ENCODE peak calls at places on chromosomes 6 and 20, in seven cellular contexts. One of them, this sample, is unnamed.
A peak's percentile ranks its signal among the peaks of the same experiment; 100 is the strongest.

GRCh38 chr20:30506100-30506499 is 751.4 kb upstream of the DEFB115 start:
- DNase-seq in right lobe of liver: no peak
- DNase-seq in sigmoid colon: no peak
- DNase-seq in WERI-Rb-1: no peak
- DNase-seq in A549: no peak
- DNase-seq in cardiac muscle cell: no peak
- DNase-seq in endothelial cell of umbilical vein: no peak
- DNase-seq in this sample: no peak

GRCh38 chr6:133945158-133945557 is 7.9 kb upstream of the TBPL1 start:
- DNase-seq in right lobe of liver: no peak
- DNase-seq in sigmoid colon: no peak
- DNase-seq in WERI-Rb-1: no peak
- DNase-seq in A549: peak; percentile 3
- DNase-seq in cardiac muscle cell: no peak
- DNase-seq in endothelial cell of umbilical vein: no peak
- DNase-seq in this sample: no peak

GRCh38 chr20:62136283-62137091 is 6.7 kb downstream of the PSMA7 start:
- DNase-seq in right lobe of liver: no peak
- DNase-seq in sigmoid colon: no peak
- DNase-seq in WERI-Rb-1: peak; percentile 69
- DNase-seq in A549: peak; percentile 78
- DNase-seq in cardiac muscle cell: peak; percentile 80
- DNase-seq in endothelial cell of umbilical vein: peak; percentile 84
- DNase-seq in this sample: no peak

GRCh38 chr6:41896280-41896679 is 1.1 kb upstream of the USP49 start:
- DNase-seq in right lobe of liver: no peak
- DNase-seq in sigmoid colon: no peak
- DNase-seq in WERI-Rb-1: no peak
- DNase-seq in A549: no peak
- DNase-seq in cardiac muscle cell: no peak
- DNase-seq in endothelial cell of umbilical vein: no peak
- DNase-seq in this sample: no peak

GRCh38 chr20:58876437-58876836 is 23.9 kb downstream of the GNAS start:
- DNase-seq in right lobe of liver: no peak
- DNase-seq in sigmoid colon: no peak
- DNase-seq in WERI-Rb-1: no peak
- DNase-seq in A549: no peak
- DNase-seq in cardiac muscle cell: no peak
- DNase-seq in endothelial cell of umbilical vein: no peak
- DNase-seq in this sample: no peak

GRCh38 chr20:973785-974194 is 28.3 kb downstream of the RSPO4 start:
- DNase-seq in right lobe of liver: no peak
- DNase-seq in sigmoid colon: no peak
- DNase-seq in WERI-Rb-1: peak; percentile 37
- DNase-seq in A549: peak; percentile 60
- DNase-seq in cardiac muscle cell: peak; percentile 61
- DNase-seq in endothelial cell of umbilical vein: no peak
- DNase-seq in this sample: no peak

GRCh38 chr6:142966294-142966693 is 21.3 kb upstream of the HIVEP2 start:
- DNase-seq in right lobe of liver: no peak
- DNase-seq in sigmoid colon: no peak
- DNase-seq in WERI-Rb-1: no peak
- DNase-seq in A549: no peak
- DNase-seq in cardiac muscle cell: no peak
- DNase-seq in endothelial cell of umbilical vein: no peak
- DNase-seq in this sample: no peak

GRCh38 chr20:15818651-15819071 is 754.6 kb downstream of the KIF16B start:
- DNase-seq in right lobe of liver: no peak
- DNase-seq in sigmoid colon: no peak
- DNase-seq in WERI-Rb-1: no peak
- DNase-seq in A549: no peak
- DNase-seq in cardiac muscle cell: no peak
- DNase-seq in endothelial cell of umbilical vein: no peak
- DNase-seq in this sample: no peak

GRCh38 chr6:162856885-162857284 is 129.1 kb downstream of the PACRG start:
- DNase-seq in right lobe of liver: no peak
- DNase-seq in sigmoid colon: peak; percentile 62
- DNase-seq in WERI-Rb-1: peak; percentile 77
- DNase-seq in A549: peak; percentile 43
- DNase-seq in cardiac muscle cell: peak; percentile 84
- DNase-seq in endothelial cell of umbilical vein: peak; percentile 69
- DNase-seq in this sample: no peak

GRCh38 chr6:151052021-151052646 is 186.6 kb downstream of the MTHFD1L start:
- DNase-seq in right lobe of liver: no peak
- DNase-seq in sigmoid colon: no peak
- DNase-seq in WERI-Rb-1: no peak
- DNase-seq in A549: no peak
- DNase-seq in cardiac muscle cell: no peak
- DNase-seq in endothelial cell of umbilical vein: no peak
- DNase-seq in this sample: no peak

GRCh38 chr20:62675156-62675871 is 33.0 kb downstream of the SLCO4A1 start:
- DNase-seq in right lobe of liver: no peak
- DNase-seq in sigmoid colon: no peak
- DNase-seq in WERI-Rb-1: peak; percentile 91
- DNase-seq in A549: no peak
- DNase-seq in cardiac muscle cell: no peak
- DNase-seq in endothelial cell of umbilical vein: no peak
- DNase-seq in this sample: no peak

GRCh38 chr20:2694519-2694918 is 1.9 kb downstream of the EBF4 start:
- DNase-seq in right lobe of liver: no peak
- DNase-seq in sigmoid colon: peak; percentile 56
- DNase-seq in WERI-Rb-1: no peak
- DNase-seq in A549: no peak
- DNase-seq in cardiac muscle cell: no peak
- DNase-seq in endothelial cell of umbilical vein: no peak
- DNase-seq in this sample: no peak

GRCh38 chr20:62259294-62259565 is 20.9 kb downstream of the OSBPL2 start:
- DNase-seq in right lobe of liver: no peak
- DNase-seq in sigmoid colon: no peak
- DNase-seq in WERI-Rb-1: no peak
- DNase-seq in A549: no peak
- DNase-seq in cardiac muscle cell: no peak
- DNase-seq in endothelial cell of umbilical vein: no peak
- DNase-seq in this sample: no peak

GRCh38 chr6:131643262-131643631 is 6.1 kb downstream of the ENPP3 start:
- DNase-seq in right lobe of liver: no peak
- DNase-seq in sigmoid colon: no peak
- DNase-seq in WERI-Rb-1: no peak
- DNase-seq in A549: no peak
- DNase-seq in cardiac muscle cell: no peak
- DNase-seq in endothelial cell of umbilical vein: no peak
- DNase-seq in this sample: no peak

GRCh38 chr6:62367601-62368000 is 81.6 kb upstream of the KHDRBS2 start:
- DNase-seq in right lobe of liver: no peak
- DNase-seq in sigmoid colon: no peak
- DNase-seq in WERI-Rb-1: no peak
- DNase-seq in A549: no peak
- DNase-seq in cardiac muscle cell: peak; percentile 5
- DNase-seq in endothelial cell of umbilical vein: no peak
- DNase-seq in this sample: no peak

GRCh38 chr6:130681028-130681427 is 146.2 kb upstream of the SMLR1 start:
- DNase-seq in right lobe of liver: no peak
- DNase-seq in sigmoid colon: no peak
- DNase-seq in WERI-Rb-1: no peak
- DNase-seq in A549: no peak
- DNase-seq in cardiac muscle cell: no peak
- DNase-seq in endothelial cell of umbilical vein: peak; percentile 83
- DNase-seq in this sample: no peak

GRCh38 chr6:132733814-132734213 is 20.0 kb upstream of the VNN1 start:
- DNase-seq in right lobe of liver: no peak
- DNase-seq in sigmoid colon: no peak
- DNase-seq in WERI-Rb-1: no peak
- DNase-seq in A549: no peak
- DNase-seq in cardiac muscle cell: no peak
- DNase-seq in endothelial cell of umbilical vein: no peak
- DNase-seq in this sample: no peak

GRCh38 chr6:132731086-132731485 is 17.2 kb upstream of the VNN1 start:
- DNase-seq in right lobe of liver: no peak
- DNase-seq in sigmoid colon: no peak
- DNase-seq in WERI-Rb-1: no peak
- DNase-seq in A549: no peak
- DNase-seq in cardiac muscle cell: no peak
- DNase-seq in endothelial cell of umbilical vein: no peak
- DNase-seq in this sample: no peak

GRCh38 chr6:132733288-132733687 is 19.4 kb upstream of the VNN1 start:
- DNase-seq in right lobe of liver: no peak
- DNase-seq in sigmoid colon: no peak
- DNase-seq in WERI-Rb-1: no peak
- DNase-seq in A549: no peak
- DNase-seq in cardiac muscle cell: no peak
- DNase-seq in endothelial cell of umbilical vein: no peak
- DNase-seq in this sample: no peak

GRCh38 chr6:132736239-132736638 is 21.5 kb downstream of the VNN2 start:
- DNase-seq in right lobe of liver: no peak
- DNase-seq in sigmoid colon: no peak
- DNase-seq in WERI-Rb-1: no peak
- DNase-seq in A549: no peak
- DNase-seq in cardiac muscle cell: no peak
- DNase-seq in endothelial cell of umbilical vein: no peak
- DNase-seq in this sample: no peak

GRCh38 chr6:132734694-132735236 is 20.9 kb upstream of the VNN1 start:
- DNase-seq in right lobe of liver: no peak
- DNase-seq in sigmoid colon: no peak
- DNase-seq in WERI-Rb-1: no peak
- DNase-seq in A549: peak; percentile 57
- DNase-seq in cardiac muscle cell: peak; percentile 9
- DNase-seq in endothelial cell of umbilical vein: no peak
- DNase-seq in this sample: no peak
- TF ChIP-seq CTCF in right lobe of liver: peak; percentile 34
- TF ChIP-seq CTCF in sigmoid colon: no peak
- TF ChIP-seq CTCF in WERI-Rb-1: no peak
- TF ChIP-seq CTCF in A549: peak; percentile 30
- TF ChIP-seq CTCF in cardiac muscle cell: peak; percentile 46
- TF ChIP-seq CTCF in endothelial cell of umbilical vein: peak; percentile 8
- TF ChIP-seq CTCF in this sample: no peak

GRCh38 chr6:161215876-161216615 is 57.8 kb downstream of the AGPAT4 start:
- DNase-seq in right lobe of liver: no peak
- DNase-seq in sigmoid colon: no peak
- DNase-seq in WERI-Rb-1: no peak
- DNase-seq in A549: no peak
- DNase-seq in cardiac muscle cell: no peak
- DNase-seq in endothelial cell of umbilical vein: no peak
- DNase-seq in this sample: no peak
- H3K9me3 ChIP-seq in right lobe of liver: no peaks in the 10 kb centered on the region
- H3K9me3 ChIP-seq in sigmoid colon: no peaks in the 10 kb centered on the region
- H3K9me3 ChIP-seq in WERI-Rb-1: no peaks in the 10 kb centered on the region
- H3K9me3 ChIP-seq in A549: peaks cover 7% of the 10 kb centered on the region
- H3K9me3 ChIP-seq in cardiac muscle cell: peaks cover 3% of the 10 kb centered on the region
- H3K9me3 ChIP-seq in endothelial cell of umbilical vein: peaks cover 2% of the 10 kb centered on the region
- H3K9me3 ChIP-seq in this sample: peaks cover 7% of the 10 kb centered on the region

DNA sequence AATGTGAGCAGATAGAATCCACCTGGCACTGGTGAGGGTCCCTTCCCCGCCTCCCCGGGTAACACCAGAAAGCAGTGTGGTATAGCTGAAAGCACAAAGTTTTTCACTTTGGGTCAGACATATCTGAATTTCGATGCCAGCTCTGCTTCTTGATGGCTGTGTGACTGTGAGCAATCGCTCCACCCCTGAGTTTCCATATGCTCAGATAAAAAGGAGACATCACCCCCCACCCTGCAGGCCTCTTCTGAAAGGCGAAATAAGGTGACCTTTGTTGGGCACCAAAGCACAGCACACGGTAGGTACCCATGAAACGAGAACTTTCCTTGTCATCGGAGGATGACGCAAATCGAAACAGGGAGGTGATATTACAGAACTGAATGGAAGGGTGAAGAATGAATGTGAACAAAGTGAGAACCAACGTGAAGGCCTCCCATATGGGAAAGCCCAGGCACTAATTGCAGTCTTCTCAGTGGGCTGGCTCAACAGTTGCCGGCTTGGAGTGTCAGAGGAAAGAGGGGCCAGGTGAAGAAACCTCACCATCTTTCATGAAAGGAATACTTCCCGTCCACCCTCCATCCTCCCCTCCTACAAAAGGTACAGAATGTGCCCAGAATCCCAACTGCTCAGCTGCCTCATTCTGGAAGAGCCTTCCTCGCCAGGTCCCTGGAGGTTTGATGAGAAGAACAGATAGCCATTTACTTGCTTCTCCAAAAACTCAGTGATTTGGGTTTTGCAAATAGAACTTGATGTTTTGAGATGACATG is 61.8 kb downstream of the NFATC2 start:
- DNase-seq in right lobe of liver: no peak
- DNase-seq in sigmoid colon: no peak
- DNase-seq in WERI-Rb-1: no peak
- DNase-seq in A549: no peak
- DNase-seq in cardiac muscle cell: no peak
- DNase-seq in endothelial cell of umbilical vein: no peak
- DNase-seq in this sample: no peak
- H3K4me3 ChIP-seq in right lobe of liver: no peak overlapping the region
- H3K4me3 ChIP-seq in sigmoid colon: no peak overlapping the region
- H3K4me3 ChIP-seq in WERI-Rb-1: no peak overlapping the region
- H3K4me3 ChIP-seq in A549: no peak overlapping the region
- H3K4me3 ChIP-seq in cardiac muscle cell: no peak overlapping the region
- H3K4me3 ChIP-seq in endothelial cell of umbilical vein: no peak overlapping the region
- H3K4me3 ChIP-seq in this sample: no peak overlapping the region

GRCh38 chr20:38645980-38646858 is 44.6 kb downstream of the ARHGAP40 start:
- DNase-seq in right lobe of liver: peak; percentile 78
- DNase-seq in sigmoid colon: peak; percentile 74
- DNase-seq in WERI-Rb-1: peak; percentile 78
- DNase-seq in A549: peak; percentile 71
- DNase-seq in cardiac muscle cell: peak; percentile 81
- DNase-seq in endothelial cell of umbilical vein: peak; percentile 64
- DNase-seq in this sample: peak; percentile 95

GRCh38 chr20:38651562-38651961 is 50.0 kb downstream of the ARHGAP40 start:
- DNase-seq in right lobe of liver: no peak
- DNase-seq in sigmoid colon: no peak
- DNase-seq in WERI-Rb-1: no peak
- DNase-seq in A549: no peak
- DNase-seq in cardiac muscle cell: no peak
- DNase-seq in endothelial cell of umbilical vein: no peak
- DNase-seq in this sample: no peak

GRCh38 chr20:38651154-38651553 is 49.5 kb downstream of the ARHGAP40 start:
- DNase-seq in right lobe of liver: no peak
- DNase-seq in sigmoid colon: no peak
- DNase-seq in WERI-Rb-1: no peak
- DNase-seq in A549: peak; percentile 28
- DNase-seq in cardiac muscle cell: no peak
- DNase-seq in endothelial cell of umbilical vein: no peak
- DNase-seq in this sample: no peak

GRCh38 chr20:38650010-38650409 is 48.4 kb downstream of the ARHGAP40 start:
- DNase-seq in right lobe of liver: no peak
- DNase-seq in sigmoid colon: no peak
- DNase-seq in WERI-Rb-1: no peak
- DNase-seq in A549: no peak
- DNase-seq in cardiac muscle cell: no peak
- DNase-seq in endothelial cell of umbilical vein: no peak
- DNase-seq in this sample: no peak

DNA sequence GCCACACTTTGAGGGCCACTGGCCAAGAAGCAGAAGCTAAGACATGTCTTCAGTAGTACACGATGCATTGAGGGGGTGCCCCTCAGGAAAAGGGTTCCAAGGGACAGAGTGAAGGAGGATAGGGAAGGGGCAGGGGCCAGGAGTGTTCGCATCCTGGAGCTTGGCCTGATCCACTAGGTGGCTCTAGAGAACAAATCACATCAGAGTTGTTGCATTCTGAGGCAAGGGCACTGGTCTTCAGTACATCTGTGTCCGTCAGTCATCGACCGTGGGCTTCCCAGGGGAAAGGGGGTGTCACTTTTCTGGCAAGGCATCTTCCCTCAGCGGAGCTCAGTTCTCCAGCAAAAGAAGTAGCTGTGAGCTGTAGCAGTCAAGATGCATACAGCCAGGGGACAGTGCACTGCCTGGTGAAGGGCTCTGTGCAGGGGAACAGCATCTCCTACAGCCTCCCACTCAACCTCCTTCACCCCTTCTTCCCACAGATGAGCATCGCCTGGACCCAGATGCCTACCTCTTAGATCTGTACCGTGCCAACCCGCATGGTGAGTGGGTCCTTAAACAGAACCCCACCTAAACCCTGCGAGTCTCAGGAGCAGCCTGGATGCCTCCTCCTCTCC is 47.8 kb downstream of the ARHGAP40 start:
- DNase-seq in right lobe of liver: no peak
- DNase-seq in sigmoid colon: no peak
- DNase-seq in WERI-Rb-1: peak; percentile 49
- DNase-seq in A549: peak; percentile 46
- DNase-seq in cardiac muscle cell: peak; percentile 65
- DNase-seq in endothelial cell of umbilical vein: peak; percentile 39
- DNase-seq in this sample: no peak
- TF ChIP-seq CTCF in right lobe of liver: no peak
- TF ChIP-seq CTCF in sigmoid colon: no peak
- TF ChIP-seq CTCF in WERI-Rb-1: peak; percentile 91
- TF ChIP-seq CTCF in A549: peak; percentile 58
- TF ChIP-seq CTCF in cardiac muscle cell: peak; percentile 63
- TF ChIP-seq CTCF in endothelial cell of umbilical vein: peak; percentile 66
- TF ChIP-seq CTCF in this sample: no peak